ENCODE peak calls at places on chromosomes 4 and X, in six cellular contexts. A, N, Z, Y, W and B are unnamed samples.

GRCh38 chr4:18082254-18082653 is 60.7 kb upstream of the LCORL start:
- DNase-seq in Y (no peak), A (no peak), W (no peak), Z (no peak), N (no peak), B (no peak)

GRCh38 chrX:19152762-19153161 is 30.5 kb upstream of the ADGRG2 start:
- DNase-seq in Y (no peak), W (no peak), N (no peak), Z (no peak), A (no peak), B (no peak)

GRCh38 chr4:70704333-70705145 is 16.2 kb downstream of the UTP3 start:
- DNase-seq in A (peak; percentile 67), Y (no peak), N (peak; percentile 87), W (peak; percentile 91), Z (peak; percentile 91), B (peak; percentile 90)

GRCh38 chrX:88425739-88426138 is 321.3 kb upstream of the CPXCR1 start:
- DNase-seq in A (no peak), W (no peak), Y (no peak), N (no peak), Z (peak; percentile 3), B (peak; percentile 9)

GRCh38 chr4:116531026-116531425 is 554.4 kb downstream of the TRAM1L1 start:
- DNase-seq in W (no peak), Y (no peak), Z (no peak), A (no peak), N (no peak), B (no peak)

GRCh38 chr4:115781528-115782146 is 668.2 kb upstream of the NDST4 start:
- DNase-seq in N (no peak), A (no peak), Y (no peak), W (no peak), Z (no peak), B (no peak)

GRCh38 chrX:28920554-28920953 is 333.3 kb downstream of the IL1RAPL1 start:
- DNase-seq in A (no peak), W (no peak), Y (no peak), N (no peak), Z (peak; percentile 53), B (no peak)

GRCh38 chrX:123959281-123960063 is 2.0 kb upstream of the STAG2 start:
- DNase-seq in Z (peak; percentile 23), N (peak; percentile 54), Y (no peak), A (peak; percentile 39), W (peak; percentile 37), B (peak; percentile 34)

GRCh38 chrX:74232859-74233258 is 71.1 kb upstream of the ZCCHC13 start:
- DNase-seq in N (no peak), Z (no peak), A (no peak), W (no peak), Y (no peak), B (no peak)

GRCh38 chr4:173347467-173347866 is 13.3 kb upstream of the HMGB2 start:
- DNase-seq in A (no peak), Y (no peak), N (no peak), Z (no peak), W (no peak), B (no peak)

GRCh38 chrX:69493766-69494165 is 10.4 kb upstream of the NALF2 start:
- DNase-seq in N (no peak), Y (no peak), A (no peak), W (no peak), Z (no peak), B (no peak)

GRCh38 chr4:79623125-79623905 is 215.3 kb upstream of the GK2 start:
- DNase-seq in W (no peak), Z (no peak), N (no peak), Y (no peak), A (peak; percentile 15), B (no peak)
- H3K4me3 ChIP-seq in W (no peak overlapping the region), Z (no peak overlapping the region), N (no peak overlapping the region), Y (peak overlapping the region; percentile 57), A (no peak overlapping the region), B (no peak overlapping the region)

GRCh38 chr4:8182858-8183725 is 16.0 kb upstream of the SH3TC1 start:
- DNase-seq in Z (no peak), Y (no peak), W (peak; percentile 84), N (peak; percentile 94), A (peak; percentile 90), B (peak; percentile 77)

GRCh38 chr4:8184061-8184460 is 15.0 kb upstream of the SH3TC1 start:
- DNase-seq in Y (no peak), Z (no peak), W (no peak), N (no peak), A (no peak), B (no peak)

GRCh38 chr4:8185930-8186329 is 13.2 kb upstream of the SH3TC1 start:
- DNase-seq in Y (no peak), A (no peak), Z (no peak), N (no peak), W (no peak), B (no peak)

GRCh38 chr4:8186883-8187282 is 12.2 kb upstream of the SH3TC1 start:
- DNase-seq in Y (no peak), A (no peak), Z (no peak), W (no peak), N (no peak), B (no peak)

DNA sequence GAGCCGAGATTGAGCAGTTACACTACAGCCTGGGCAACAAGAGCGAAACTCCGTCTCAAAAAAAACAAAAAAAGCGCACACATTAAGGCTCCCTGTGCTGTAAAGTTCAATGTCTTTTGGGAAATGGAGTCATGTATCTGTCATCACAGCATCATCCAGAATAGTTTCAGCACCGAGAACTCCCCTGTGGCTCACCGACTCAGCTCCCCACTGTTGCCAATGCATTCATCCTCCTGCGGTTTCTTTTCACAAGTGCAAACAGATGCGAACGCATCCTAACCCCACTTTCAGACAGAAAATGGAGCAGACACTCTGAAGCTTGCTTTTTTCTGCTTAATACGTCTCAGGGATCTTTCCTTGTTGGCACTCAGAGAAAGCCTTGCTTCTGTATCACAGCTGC is 13.8 kb upstream of the SH3TC1 start:
- DNase-seq in A (no peak), Z (no peak), N (no peak), W (no peak), Y (no peak), B (no peak)
- H3K4me3 ChIP-seq in A (no peak overlapping the region), Z (no peak overlapping the region), N (no peak overlapping the region), W (no peak overlapping the region), Y (no peak overlapping the region), B (no peak overlapping the region)

GRCh38 chrX:96502507-96502906 is 182.1 kb upstream of the DIAPH2 start:
- DNase-seq in W (no peak), Z (no peak), Y (no peak), A (no peak), N (no peak), B (no peak)
- H3K4me3 ChIP-seq in W (no peak overlapping the region), Z (no peak overlapping the region), Y (no peak overlapping the region), A (no peak overlapping the region), N (no peak overlapping the region), B (no peak overlapping the region)

GRCh38 chr4:38872620-38873019 is 5.0 kb downstream of the FAM114A1 start:
- DNase-seq in W (no peak), N (no peak), Z (no peak), Y (no peak), A (peak; percentile 56), B (no peak)

GRCh38 chr4:38871593-38871992 is 4.0 kb downstream of the FAM114A1 start:
- DNase-seq in N (no peak), Y (no peak), Z (no peak), W (no peak), A (no peak), B (no peak)

GRCh38 chr4:38870098-38870850 is 2.7 kb downstream of the FAM114A1 start:
- DNase-seq in W (no peak), A (no peak), N (no peak), Y (no peak), Z (no peak), B (no peak)

GRCh38 chr4:38876636-38877035 is 9.0 kb downstream of the FAM114A1 start:
- DNase-seq in Y (no peak), N (no peak), Z (no peak), W (no peak), A (no peak), B (no peak)

GRCh38 chr4:38873290-38873949 is 5.8 kb downstream of the FAM114A1 start:
- DNase-seq in N (no peak), Z (no peak), Y (no peak), A (no peak), W (no peak), B (no peak)
- H3K4me3 ChIP-seq in N (no peak overlapping the region), Z (no peak overlapping the region), Y (no peak overlapping the region), A (no peak overlapping the region), W (no peak overlapping the region), B (no peak overlapping the region)